ENCODE peak calls at places on chromosomes 7 and 10, in five cellular contexts. L is activated CD4-positive, alpha-beta T cell treated with anti-CD3 and anti-CD28 coated beads, Interleukin-2, amount 50 U/mL, for 1 hour; Z is stimulated activated CD4-positive, alpha-beta T cell treated with anti-CD3 and anti-CD28 coated beads, Interleukin-4, amount 100 ng/mL, for 48 hours; U is coronary artery; V is fibroblast of lung. E is an unnamed sample.
A peak's percentile ranks its signal among the peaks of the same experiment; 100 is the strongest.

GRCh38 chr10:97628228-97628627 is 5.1 kb downstream of the MORN4 start:
- DNase-seq in Z (no peak), L (no peak), U (no peak), V (no peak), E (no peak)

GRCh38 chr10:69757553-69758309 is 44.0 kb upstream of the COL13A1 start:
- DNase-seq in V (peak; percentile 63), L (no peak), Z (no peak), U (no peak), E (peak; percentile 33)

GRCh38 chr10:74103560-74104248 is 46.9 kb downstream of the AP3M1 start:
- DNase-seq in Z (no peak), V (peak; percentile 28), L (no peak), U (no peak), E (no peak)

GRCh38 chr7:128856001-128856718 is 6.5 kb upstream of the ATP6V1F start:
- DNase-seq in V (no peak), Z (no peak), L (no peak), U (no peak), E (no peak)

GRCh38 chr10:118628397-118628796 is 32.9 kb upstream of the PRLHR start:
- DNase-seq in L (no peak), U (no peak), Z (no peak), V (no peak), E (no peak)

GRCh38 chr10:74754397-74754796 is 72.0 kb upstream of the KAT6B start:
- DNase-seq in V (peak; percentile 14), L (no peak), U (no peak), Z (no peak), E (no peak)

GRCh38 chr10:33163941-33164824 is 170.3 kb downstream of the NRP1 start:
- DNase-seq in V (peak; percentile 68), L (no peak), U (no peak), Z (no peak), E (peak; percentile 41)

GRCh38 chr7:7122701-7123281 is 59.6 kb upstream of the C1GALT1 start:
- DNase-seq in V (peak; percentile 77), U (no peak), Z (no peak), L (no peak), E (no peak)

GRCh38 chr7:117479480-117480224 is at the start of gene CFTR:
- DNase-seq in U (no peak), V (peak; percentile 7), Z (no peak), L (no peak), E (no peak)

GRCh38 chr10:96395931-96396877 is 37.4 kb upstream of the OPALIN start:
- DNase-seq in Z (peak; percentile 48), U (no peak), L (peak; percentile 48), V (peak; percentile 57), E (peak; percentile 9)

GRCh38 chr7:116672596-116673503 is 854 bp downstream of the MET start:
- DNase-seq in U (no peak), Z (no peak), L (no peak), V (peak; percentile 66), E (peak; percentile 52)

GRCh38 chr7:31878875-31879274 is 191.3 kb downstream of the PDE1C start:
- DNase-seq in V (no peak), Z (no peak), L (no peak), U (no peak), E (no peak)

GRCh38 chr10:119309423-119309770 is 102.0 kb downstream of the GRK5 start:
- DNase-seq in Z (no peak), U (no peak), V (no peak), L (no peak), E (no peak)

GRCh38 chr10:24202181-24202570 is 6.8 kb upstream of the KIAA1217 start:
- DNase-seq in V (no peak), Z (no peak), U (no peak), L (no peak), E (no peak)

GRCh38 chr10:17200035-17200884 is 1.2 kb downstream of the TRDMT1 start:
- DNase-seq in Z (no peak), L (no peak), U (no peak), V (no peak), E (no peak)

GRCh38 chr7:55081067-55081853 is 62.4 kb downstream of the EGFR start:
- DNase-seq in U (no peak), V (no peak), Z (no peak), L (no peak), E (no peak)

GRCh38 chr7:108246227-108246837 is 116.2 kb upstream of the LAMB4 start:
- DNase-seq in U (no peak), Z (no peak), L (no peak), V (peak; percentile 99), E (no peak)

GRCh38 chr10:133379801-133380666 is 972 bp downstream of the PAOX start:
- DNase-seq in Z (no peak), L (no peak), V (no peak), U (no peak), E (no peak)

GRCh38 chr10:86755740-86756510 is 494 bp upstream of the BMPR1A start:
- DNase-seq in U (peak; percentile 90), V (peak; percentile 86), Z (peak; percentile 83), L (peak; percentile 85), E (peak; percentile 91)

GRCh38 chr7:41188163-41189130 is 514.4 kb downstream of the INHBA start:
- DNase-seq in Z (no peak), L (no peak), U (no peak), V (peak; percentile 91), E (no peak)

GRCh38 chr7:116772423-116772852 is 89.9 kb upstream of the CAPZA2 start:
- DNase-seq in Z (no peak), U (no peak), V (peak; percentile 87), L (no peak), E (no peak)

GRCh38 chr10:119750391-119751230 is 24.8 kb downstream of the INPP5F start:
- DNase-seq in Z (peak; percentile 42), U (no peak), L (peak; percentile 53), V (peak; percentile 72), E (peak; percentile 36)

GRCh38 chr7:17069146-17069545 is 187.4 kb upstream of the AGR3 start:
- DNase-seq in U (no peak), Z (no peak), L (no peak), V (no peak), E (no peak)

GRCh38 chr7:148701414-148701813 is 2.7 kb downstream of the CUL1 start:
- DNase-seq in Z (no peak), L (no peak), V (peak; percentile 45), U (no peak), E (no peak)

GRCh38 chr7:98321301-98321700 is 39.8 kb downstream of the BRI3 start:
- DNase-seq in Z (no peak), V (no peak), L (no peak), U (no peak), E (peak; percentile 29)

GRCh38 chr10:101297901-101298451 is 56.0 kb upstream of the BTRC start:
- DNase-seq in L (peak; percentile 78), U (no peak), Z (peak; percentile 81), V (peak; percentile 27), E (no peak)

GRCh38 chr10:119449760-119450461 is 92.6 kb downstream of the RGS10 start:
- DNase-seq in U (peak; percentile 89), L (no peak), V (peak; percentile 52), Z (no peak), E (peak; percentile 35)

GRCh38 chr7:15867441-15867840 is 181.0 kb upstream of the MEOX2 start:
- DNase-seq in U (no peak), Z (no peak), V (no peak), L (no peak), E (no peak)

E was measured in NCI-H345.